ENCODE peak calls at places on chromosome 11, in five cellular contexts. One of them, this sample, is unnamed.

GRCh38 chr11:10885703-10886363 is 28.0 kb upstream of the ZBED5 start:
- DNase-seq in cardiac muscle cell: peak; percentile 52
- DNase-seq in HCT116: no peak
- DNase-seq in RWPE1: no peak
- DNase-seq in H9: no peak
- DNase-seq in this sample: no peak

GRCh38 chr11:65353900-65354264 is 669 bp upstream of the TIGD3 start:
- DNase-seq in HCT116: no peak
- DNase-seq in cardiac muscle cell: no peak
- DNase-seq in H9: peak; percentile 56
- DNase-seq in RWPE1: no peak
- DNase-seq in this sample: no peak

GRCh38 chr11:114174712-114175495 is 115.4 kb downstream of the ZBTB16 start:
- DNase-seq in cardiac muscle cell: no peak
- DNase-seq in RWPE1: no peak
- DNase-seq in H9: no peak
- DNase-seq in HCT116: no peak
- DNase-seq in this sample: no peak

GRCh38 chr11:102560555-102561011 is 30.0 kb upstream of the MMP7 start:
- DNase-seq in cardiac muscle cell: no peak
- DNase-seq in HCT116: no peak
- DNase-seq in H9: no peak
- DNase-seq in RWPE1: peak; percentile 8
- DNase-seq in this sample: no peak

GRCh38 chr11:420911-421321 is 6.1 kb upstream of the SIGIRR start:
- DNase-seq in RWPE1: no peak
- DNase-seq in cardiac muscle cell: no peak
- DNase-seq in H9: no peak
- DNase-seq in HCT116: no peak
- DNase-seq in this sample: no peak

GRCh38 chr11:8015753-8016239 is 28.7 kb downstream of the EIF3F start:
- DNase-seq in cardiac muscle cell: no peak
- DNase-seq in HCT116: no peak
- DNase-seq in H9: peak; percentile 20
- DNase-seq in RWPE1: no peak
- DNase-seq in this sample: no peak

GRCh38 chr11:73310661-73311393 is 2.8 kb downstream of the ARHGEF17 start:
- DNase-seq in HCT116: no peak
- DNase-seq in RWPE1: no peak
- DNase-seq in cardiac muscle cell: no peak
- DNase-seq in H9: no peak
- DNase-seq in this sample: no peak

GRCh38 chr11:14203392-14203791 is 155.6 kb downstream of the RRAS2 start:
- DNase-seq in H9: no peak
- DNase-seq in HCT116: no peak
- DNase-seq in cardiac muscle cell: no peak
- DNase-seq in RWPE1: no peak
- DNase-seq in this sample: no peak

GRCh38 chr11:111541209-111542061 is 915 bp downstream of the LAYN start:
- DNase-seq in H9: peak; percentile 60
- DNase-seq in HCT116: no peak
- DNase-seq in RWPE1: no peak
- DNase-seq in cardiac muscle cell: peak; percentile 36
- DNase-seq in this sample: no peak

GRCh38 chr11:23897453-23898289 is 599.2 kb upstream of the LUZP2 start:
- DNase-seq in RWPE1: peak; percentile 29
- DNase-seq in H9: no peak
- DNase-seq in HCT116: no peak
- DNase-seq in cardiac muscle cell: no peak
- DNase-seq in this sample: no peak

GRCh38 chr11:70270877-70271634 is 566 bp downstream of the PPFIA1 start:
- DNase-seq in RWPE1: peak; percentile 20
- DNase-seq in cardiac muscle cell: peak; percentile 73
- DNase-seq in H9: peak; percentile 53
- DNase-seq in HCT116: no peak
- DNase-seq in this sample: no peak

GRCh38 chr11:119979716-119980115 is 158.2 kb downstream of the TRIM29 start:
- DNase-seq in HCT116: no peak
- DNase-seq in cardiac muscle cell: no peak
- DNase-seq in RWPE1: no peak
- DNase-seq in H9: no peak
- DNase-seq in this sample: no peak

GRCh38 chr11:19794161-19794560 is 81.5 kb downstream of the NAV2 start:
- DNase-seq in HCT116: no peak
- DNase-seq in cardiac muscle cell: no peak
- DNase-seq in RWPE1: no peak
- DNase-seq in H9: no peak
- DNase-seq in this sample: no peak

GRCh38 chr11:67054851-67055523 is 1.7 kb upstream of the RHOD start:
- DNase-seq in H9: no peak
- DNase-seq in RWPE1: peak; percentile 96
- DNase-seq in HCT116: peak; percentile 26
- DNase-seq in cardiac muscle cell: peak; percentile 83
- DNase-seq in this sample: peak; percentile 80

GRCh38 chr11:64060861-64061444 is 25.2 kb downstream of the FLRT1 start:
- DNase-seq in RWPE1: no peak
- DNase-seq in HCT116: no peak
- DNase-seq in cardiac muscle cell: peak; percentile 83
- DNase-seq in H9: peak; percentile 73
- DNase-seq in this sample: no peak

GRCh38 chr11:10443152-10443551 is 11.9 kb upstream of the AMPD3 start:
- DNase-seq in HCT116: no peak
- DNase-seq in cardiac muscle cell: no peak
- DNase-seq in H9: no peak
- DNase-seq in RWPE1: no peak
- DNase-seq in this sample: no peak

GRCh38 chr11:111560785-111561184 is 20.3 kb downstream of the LAYN start:
- DNase-seq in HCT116: no peak
- DNase-seq in H9: no peak
- DNase-seq in RWPE1: no peak
- DNase-seq in cardiac muscle cell: no peak
- DNase-seq in this sample: no peak

GRCh38 chr11:30143098-30143705 is 87.6 kb upstream of the FSHB start:
- DNase-seq in RWPE1: peak; percentile 17
- DNase-seq in HCT116: peak; percentile 16
- DNase-seq in H9: peak; percentile 24
- DNase-seq in cardiac muscle cell: peak; percentile 46
- DNase-seq in this sample: no peak

GRCh38 chr11:34481307-34481706 is 32.3 kb downstream of the ELF5 start:
- DNase-seq in cardiac muscle cell: no peak
- DNase-seq in H9: no peak
- DNase-seq in RWPE1: no peak
- DNase-seq in HCT116: no peak
- DNase-seq in this sample: no peak

GRCh38 chr11:117932426-117932825 is 3.2 kb upstream of the TMPRSS13 start:
- DNase-seq in RWPE1: no peak
- DNase-seq in HCT116: no peak
- DNase-seq in H9: peak; percentile 15
- DNase-seq in cardiac muscle cell: no peak
- DNase-seq in this sample: no peak

GRCh38 chr11:36774603-36775002 is 176.6 kb upstream of the RAG2 start:
- DNase-seq in cardiac muscle cell: no peak
- DNase-seq in RWPE1: peak; percentile 76
- DNase-seq in HCT116: no peak
- DNase-seq in H9: no peak
- DNase-seq in this sample: no peak

GRCh38 chr11:121494355-121495099 is 41.8 kb upstream of the SORL1-AS1 start:
- DNase-seq in H9: no peak
- DNase-seq in RWPE1: no peak
- DNase-seq in HCT116: no peak
- DNase-seq in cardiac muscle cell: no peak
- DNase-seq in this sample: no peak

GRCh38 chr11:45371251-45371749 is 85.2 kb upstream of the SYT13 start:
- DNase-seq in RWPE1: peak; percentile 73
- DNase-seq in cardiac muscle cell: peak; percentile 88
- DNase-seq in HCT116: peak; percentile 63
- DNase-seq in H9: peak; percentile 95
- DNase-seq in this sample: peak; percentile 87

GRCh38 chr11:16082532-16083055 is 273.8 kb downstream of the SOX6 start:
- DNase-seq in HCT116: no peak
- DNase-seq in H9: no peak
- DNase-seq in cardiac muscle cell: no peak
- DNase-seq in RWPE1: no peak
- DNase-seq in this sample: no peak

GRCh38 chr11:132284048-132284447 is 913.6 kb downstream of the NTM start:
- DNase-seq in RWPE1: no peak
- DNase-seq in HCT116: no peak
- DNase-seq in H9: no peak
- DNase-seq in cardiac muscle cell: no peak
- DNase-seq in this sample: no peak

GRCh38 chr11:2903672-2904011 is 18.1 kb upstream of the CDKN1C start:
- DNase-seq in H9: no peak
- DNase-seq in HCT116: no peak
- DNase-seq in cardiac muscle cell: no peak
- DNase-seq in RWPE1: no peak
- DNase-seq in this sample: no peak
- TF ChIP-seq CTCF in H9: no peak
- TF ChIP-seq CTCF in HCT116: no peak
- TF ChIP-seq CTCF in cardiac muscle cell: no peak
- TF ChIP-seq CTCF in RWPE1: no peak
- TF ChIP-seq CTCF in this sample: no peak

GRCh38 chr11:81658722-81659121 is 1074.9 kb downstream of the FAM181B start:
- DNase-seq in HCT116: no peak
- DNase-seq in cardiac muscle cell: no peak
- DNase-seq in RWPE1: peak; percentile 1
- DNase-seq in H9: peak; percentile 42
- DNase-seq in this sample: no peak
- TF ChIP-seq CTCF in HCT116: no peak
- TF ChIP-seq CTCF in cardiac muscle cell: peak; percentile 33
- TF ChIP-seq CTCF in RWPE1: peak; percentile 33
- TF ChIP-seq CTCF in H9: peak; percentile 66
- TF ChIP-seq CTCF in this sample: peak; percentile 67

GRCh38 chr11:18522388-18522787 is 4.4 kb downstream of the TSG101 start:
- DNase-seq in RWPE1: no peak
- DNase-seq in cardiac muscle cell: no peak
- DNase-seq in H9: no peak
- DNase-seq in HCT116: no peak
- DNase-seq in this sample: no peak
- TF ChIP-seq CTCF in RWPE1: no peak
- TF ChIP-seq CTCF in cardiac muscle cell: peak; percentile 23
- TF ChIP-seq CTCF in H9: peak; percentile 47
- TF ChIP-seq CTCF in HCT116: no peak
- TF ChIP-seq CTCF in this sample: peak; percentile 29

DNA sequence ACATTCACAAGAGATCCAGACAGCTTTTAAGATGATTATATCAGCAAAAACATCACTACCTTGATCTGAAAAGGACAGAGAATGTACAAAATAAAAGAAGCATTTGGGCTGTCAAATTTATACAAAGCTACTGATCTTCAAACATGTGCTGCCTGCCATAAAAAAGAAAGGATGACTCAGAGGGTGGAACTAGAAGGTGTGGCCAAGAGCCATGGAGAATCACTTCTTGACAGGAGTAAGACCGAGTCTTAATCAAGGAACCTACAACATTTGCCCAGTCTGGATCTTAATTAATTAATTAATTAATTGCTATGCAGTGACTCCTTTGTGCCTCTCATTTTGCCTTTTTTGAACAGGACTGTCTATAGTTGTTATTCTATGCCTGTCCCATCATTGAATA is 33.2 kb downstream of the C11orf96 start:
- DNase-seq in HCT116: no peak
- DNase-seq in cardiac muscle cell: no peak
- DNase-seq in RWPE1: no peak
- DNase-seq in H9: no peak
- DNase-seq in this sample: no peak
- TF ChIP-seq CTCF in HCT116: no peak
- TF ChIP-seq CTCF in cardiac muscle cell: no peak
- TF ChIP-seq CTCF in RWPE1: no peak
- TF ChIP-seq CTCF in H9: no peak
- TF ChIP-seq CTCF in this sample: no peak

DNA sequence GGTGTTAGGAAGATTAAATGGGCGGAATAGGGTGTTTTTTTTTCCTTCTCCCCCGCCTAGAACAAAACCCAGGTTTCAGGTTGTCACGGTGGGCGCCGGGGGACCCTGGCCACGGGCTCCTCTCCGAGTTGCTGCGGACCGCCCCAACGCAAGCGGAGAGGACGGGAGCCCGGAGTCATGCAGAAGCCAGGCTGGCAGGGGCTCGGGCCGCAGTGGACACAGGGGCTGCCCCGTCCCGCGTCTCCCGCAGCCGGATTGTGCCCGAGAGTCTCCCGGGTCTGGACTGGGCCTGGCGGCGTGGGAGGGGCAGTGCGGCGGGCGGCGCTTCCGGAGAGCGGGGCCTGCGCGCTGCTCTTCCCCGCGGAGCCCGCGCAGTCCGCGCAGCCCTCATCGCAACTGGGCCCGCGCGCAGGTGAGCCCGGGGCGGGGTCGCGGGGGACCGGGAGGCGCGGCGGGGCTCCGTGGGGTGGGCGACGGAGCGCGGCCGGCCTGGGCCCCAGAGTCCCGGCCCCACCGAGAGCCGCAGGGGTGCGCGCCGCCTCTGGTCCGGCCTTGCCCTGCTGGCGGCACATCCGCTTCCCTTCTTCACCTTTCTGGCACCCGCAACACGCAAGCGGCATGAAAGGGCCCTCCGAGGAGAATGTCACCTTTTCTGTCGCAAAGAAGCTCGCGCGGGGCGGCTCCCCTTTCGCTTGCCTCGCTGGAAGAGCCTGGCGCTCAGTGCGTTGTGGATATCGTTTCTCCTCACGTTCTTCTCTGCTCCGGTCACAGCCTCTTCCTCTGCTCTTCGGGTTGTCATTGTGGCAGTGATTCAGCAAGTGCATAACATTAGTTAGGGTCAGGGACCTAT is at the start of gene TIRAP:
- DNase-seq in RWPE1: peak; percentile 46
- DNase-seq in cardiac muscle cell: peak; percentile 65
- DNase-seq in HCT116: no peak
- DNase-seq in H9: peak; percentile 60
- DNase-seq in this sample: no peak
- TF ChIP-seq CTCF in RWPE1: no peak
- TF ChIP-seq CTCF in cardiac muscle cell: no peak
- TF ChIP-seq CTCF in HCT116: no peak
- TF ChIP-seq CTCF in H9: peak; percentile 45
- TF ChIP-seq CTCF in this sample: peak; percentile 65

GRCh38 chr11:128603752-128604472 is 16.6 kb upstream of the ETS1 start:
- DNase-seq in RWPE1: no peak
- DNase-seq in cardiac muscle cell: no peak
- DNase-seq in HCT116: no peak
- DNase-seq in H9: no peak
- DNase-seq in this sample: no peak
- TF ChIP-seq CTCF in RWPE1: no peak
- TF ChIP-seq CTCF in cardiac muscle cell: no peak
- TF ChIP-seq CTCF in HCT116: no peak
- TF ChIP-seq CTCF in H9: no peak
- TF ChIP-seq CTCF in this sample: no peak

This sample was measured in type B pancreatic cell.